ENCODE peak calls at places on chromosomes 16 and 17, in five cellular contexts. U is esophagus squamous epithelium, D is HCT116, M is heart left ventricle, Z is neural progenitor cell. T is an unnamed sample. For H3K36me3, the result is how much of the 10 kb centered on the place peaks cover.

GRCh38 chr17:29251969-29252866 is 5.6 kb downstream of the CRYBA1 start:
- DNase-seq in U (no peak), D (no peak), M (no peak), Z (peak), T (no peak)

GRCh38 chr16:48831081-48831722 is 221.2 kb upstream of the N4BP1 start:
- DNase-seq in U (no peak), D (peak), M (no peak), Z (peak), T (no peak)

GRCh38 chr17:61450641-61451537 is 1.3 kb upstream of the TBX4 start:
- DNase-seq in U (no peak), D (no peak), M (no peak), Z (peak), T (no peak)

GRCh38 chr17:2057714-2058520 is 3.0 kb downstream of the HIC1 start:
- DNase-seq in U (no peak), D (no peak), M (no peak), Z (no peak), T (no peak)

GRCh38 chr17:8151641-8152111 is 528 bp downstream of the PER1 start:
- DNase-seq in U (no peak), D (no peak), M (peak), Z (peak), T (no peak)

GRCh38 chr17:51395621-51396020 is 135.3 kb downstream of the UTP18 start:
- DNase-seq in U (no peak), D (no peak), M (no peak), Z (no peak), T (no peak)

GRCh38 chr16:72939247-72939646 is 108.7 kb downstream of the ZFHX3 start:
- DNase-seq in U (no peak), D (no peak), M (peak), Z (no peak), T (no peak)

GRCh38 chr17:18172528-18173278 is 10.9 kb upstream of the ALKBH5 start:
- DNase-seq in U (no peak), D (no peak), M (no peak), Z (no peak), T (no peak)

GRCh38 chr17:5585814-5586558 is 1.7 kb upstream of the NLRP1 start:
- DNase-seq in U (no peak), D (no peak), M (no peak), Z (no peak), T (peak)

GRCh38 chr17:10177921-10178788 is 20.3 kb downstream of the GAS7 start:
- DNase-seq in U (no peak), D (no peak), M (no peak), Z (peak), T (no peak)

GRCh38 chr17:73760186-73760758 is 116.0 kb upstream of the SDK2 start:
- DNase-seq in U (no peak), D (no peak), M (no peak), Z (peak), T (no peak)

GRCh38 chr16:27318399-27319256 is 4.9 kb downstream of the IL4R start:
- DNase-seq in U (no peak), D (no peak), M (peak), Z (no peak), T (no peak)

GRCh38 chr17:79160980-79161621 is 86.5 kb downstream of the ENGASE start:
- DNase-seq in U (no peak), D (no peak), M (no peak), Z (no peak), T (no peak)

GRCh38 chr17:27400991-27401390 is 55.3 kb upstream of the KSR1 start:
- DNase-seq in U (no peak), D (no peak), M (no peak), Z (no peak), T (no peak)

GRCh38 chr17:4658478-4659305 is 17.2 kb upstream of the ALOX15 start:
- DNase-seq in U (no peak), D (no peak), M (no peak), Z (no peak), T (peak)

GRCh38 chr16:17803625-17804410 is 333.1 kb upstream of the XYLT1 start:
- DNase-seq in U (no peak), D (no peak), M (no peak), Z (no peak), T (no peak)

DNA sequence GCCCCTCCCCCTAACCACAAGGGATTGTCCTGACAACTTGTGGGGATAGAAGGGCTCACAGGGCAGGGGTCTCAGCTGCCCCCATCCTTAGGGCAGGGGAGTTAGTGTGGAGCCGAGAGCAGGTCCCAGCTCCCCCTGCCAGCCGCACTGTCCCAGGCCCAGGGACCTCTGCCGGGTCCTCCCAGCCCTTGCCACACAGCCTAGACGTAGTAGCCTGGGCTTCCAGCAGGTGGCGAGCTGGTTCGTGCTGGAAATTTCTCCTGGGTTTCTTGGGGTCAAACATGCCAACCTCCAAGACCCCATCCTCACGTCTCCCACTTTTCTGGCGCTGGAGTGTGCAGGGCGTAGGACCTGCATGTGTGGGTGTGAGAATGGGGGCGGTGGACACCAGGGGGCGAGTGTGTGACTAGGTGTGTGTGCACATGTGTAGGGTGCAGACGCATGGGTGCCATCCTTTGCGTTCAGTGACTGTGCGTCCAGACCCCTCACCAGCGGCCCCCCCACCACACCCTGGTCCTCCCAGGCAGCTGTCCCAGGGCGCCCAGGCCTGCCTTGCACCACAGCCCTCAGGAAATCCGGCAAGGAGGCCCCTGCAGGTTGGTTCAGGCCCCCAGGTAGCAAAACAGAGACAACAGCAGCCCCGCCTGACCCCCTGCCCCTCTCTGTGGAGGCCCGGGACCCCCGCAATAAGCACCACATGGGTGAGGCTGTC is 29.5 kb downstream of the SBK1 start:
- DNase-seq in U (no peak), D (peak), M (no peak), Z (peak), T (no peak)
- TF ChIP-seq CTCF in U (peak), D (peak), M (peak), Z (peak), T (peak)

DNA sequence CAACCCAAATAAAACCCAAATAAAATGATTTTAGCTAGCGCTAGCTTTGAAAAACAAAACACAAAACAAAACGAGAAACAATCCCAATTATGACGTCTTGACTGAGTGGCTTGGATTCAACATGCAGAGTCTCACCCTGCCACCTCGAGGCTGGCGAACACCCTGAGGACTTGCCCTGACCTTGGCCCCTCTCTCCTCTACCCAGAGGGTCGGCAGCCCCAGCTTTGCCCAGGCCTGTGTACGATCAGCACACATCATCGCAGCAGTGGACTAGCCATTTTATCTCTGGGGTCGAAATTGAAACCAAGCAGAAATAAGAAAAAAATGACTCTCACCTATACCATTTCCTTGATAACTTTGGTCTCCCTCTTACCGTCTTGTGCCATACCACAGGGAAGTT is 4.9 kb downstream of the JMJD6 start:
- DNase-seq in U (no peak), D (no peak), M (no peak), Z (no peak), T (no peak)
- H3K36me3 ChIP-seq in U (under half), D (half or more), M (half or more), Z (under half), T (under half)

DNA sequence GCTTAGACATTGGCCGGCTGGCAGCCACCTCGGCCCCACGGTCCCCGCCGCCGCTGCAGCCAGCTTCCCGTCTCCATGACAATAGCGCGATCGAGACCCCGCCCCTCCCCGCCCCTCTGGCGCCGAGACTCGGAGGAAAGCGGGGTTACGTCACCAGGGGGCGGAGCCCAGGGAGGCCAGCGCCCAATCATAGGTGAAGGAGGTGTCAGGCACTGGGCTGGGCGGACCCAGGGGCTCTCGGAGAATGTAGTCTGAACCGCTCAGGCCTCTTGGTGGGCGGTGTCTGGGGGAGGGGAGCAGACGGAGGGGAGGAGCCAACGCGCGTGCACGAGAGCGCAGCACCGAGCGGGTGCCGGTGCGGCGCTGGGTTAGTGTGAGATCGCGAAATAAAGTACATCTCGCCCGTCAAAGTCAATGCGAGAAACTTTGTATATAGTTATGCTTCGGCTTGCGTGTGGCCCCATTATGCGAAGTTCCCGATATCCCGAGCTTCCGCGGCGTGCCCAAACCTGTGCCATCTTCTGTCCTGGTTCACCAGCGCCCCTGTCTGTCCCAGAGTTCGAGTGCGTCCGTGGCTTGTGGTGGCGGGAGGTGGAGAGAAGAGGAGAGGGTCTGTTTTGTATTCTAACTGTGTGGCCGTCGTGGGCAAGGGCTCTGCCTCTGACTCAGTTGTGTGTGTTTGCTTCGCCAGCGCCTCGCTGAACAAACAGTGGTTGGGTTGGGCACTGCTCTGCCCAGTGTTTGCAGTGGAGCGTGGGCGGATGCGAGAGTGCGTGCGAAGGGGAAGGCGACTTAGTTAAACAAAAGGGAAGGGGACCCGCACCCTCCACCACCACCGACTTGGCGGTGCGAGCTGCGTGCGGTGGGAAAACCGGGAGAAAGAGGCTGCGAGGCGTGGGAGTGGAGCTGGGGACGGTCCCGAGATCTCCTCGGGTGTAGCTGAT is 1.3 kb upstream of the IRX5 start:
- DNase-seq in U (peak), D (peak), M (peak), Z (peak), T (peak)
- TF ChIP-seq CTCF in U (no peak), D (peak), M (no peak), Z (peak), T (peak)

DNA sequence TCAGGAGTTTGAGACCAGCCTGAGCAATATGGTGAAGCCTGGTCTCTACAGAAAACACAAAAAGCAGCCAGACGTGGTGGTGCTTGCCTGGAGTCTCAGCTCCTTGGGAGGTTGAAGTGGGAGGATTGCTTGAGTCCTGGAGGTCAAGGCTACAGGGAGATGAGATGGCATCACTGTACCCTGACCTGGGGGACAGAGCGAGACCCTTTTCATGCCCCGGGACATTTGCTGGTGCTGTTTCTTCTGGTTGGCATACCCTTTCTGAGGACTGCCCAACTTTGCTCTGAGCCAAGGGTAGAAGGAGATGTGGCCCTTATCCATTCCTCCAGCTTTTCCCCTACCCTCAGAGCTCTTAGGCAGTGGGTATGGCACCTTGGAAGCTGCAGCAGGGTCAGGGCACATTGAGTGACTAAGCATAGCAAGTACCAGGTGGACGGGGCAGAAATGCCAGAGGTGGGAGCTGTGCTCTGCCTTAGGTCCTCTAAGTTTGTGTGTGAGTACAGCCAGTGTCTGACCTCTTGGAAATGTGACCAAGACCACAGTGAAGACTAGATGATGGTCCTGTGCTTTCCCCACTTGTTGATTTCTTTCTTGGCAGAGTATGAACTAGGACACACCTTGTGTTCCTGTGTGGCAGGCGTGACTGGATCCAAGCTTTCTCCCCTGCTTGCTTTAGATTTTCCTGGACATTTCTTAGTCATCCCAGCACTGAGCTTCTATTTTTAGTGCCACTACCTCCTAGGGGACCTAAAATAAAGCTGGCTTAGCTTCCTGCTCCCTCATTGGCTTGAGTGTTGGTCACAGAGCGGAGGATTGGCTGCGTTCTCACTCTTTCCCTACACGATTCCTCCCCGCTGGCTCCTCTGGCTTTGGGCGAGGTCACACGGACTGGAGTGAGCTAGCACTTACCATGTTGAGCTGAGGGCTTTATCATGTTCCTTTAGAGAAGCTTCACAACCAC is 9.9 kb upstream of the EDC4 start:
- DNase-seq in U (no peak), D (no peak), M (peak), Z (no peak), T (no peak)
- H3K36me3 ChIP-seq in U (under half), D (under half), M (under half), Z (under half), T (under half)

DNA sequence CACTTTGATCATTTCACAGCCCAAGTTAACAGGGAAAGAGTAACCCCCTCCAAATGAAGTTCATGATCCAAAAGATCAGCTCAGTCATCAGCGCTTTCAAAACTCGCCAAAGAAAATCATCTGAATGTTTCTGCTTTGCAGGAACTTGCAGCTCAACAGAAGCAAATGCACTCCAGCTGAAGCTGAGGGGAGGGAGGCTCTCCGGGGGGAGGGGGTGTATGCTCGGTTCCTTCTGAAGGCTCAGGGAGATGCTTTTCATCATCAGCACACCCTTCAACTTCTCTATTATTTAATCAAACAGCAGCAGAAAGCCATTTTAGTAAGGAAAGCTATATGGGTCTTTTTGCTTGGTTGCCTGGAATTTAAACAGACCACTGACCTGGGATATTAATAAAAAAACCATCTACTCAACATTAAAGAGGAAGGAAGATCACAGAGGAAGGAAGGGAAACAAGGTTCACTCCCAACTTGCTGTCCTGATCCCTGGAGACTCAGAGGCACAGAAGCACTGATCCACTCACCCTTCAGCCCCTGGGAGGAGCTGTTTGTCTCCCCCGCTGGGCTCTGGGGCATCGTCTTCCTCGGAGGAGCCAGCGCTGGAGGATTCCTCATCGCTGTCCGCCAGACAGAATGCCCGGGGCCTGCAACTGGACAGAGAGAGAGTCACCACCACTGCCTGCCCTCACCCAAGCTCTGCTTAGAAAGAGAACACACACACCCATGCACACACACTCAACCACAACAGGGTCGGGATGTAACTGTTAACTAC is 24.6 kb upstream of the ERN1 start:
- DNase-seq in U (no peak), D (no peak), M (no peak), Z (peak), T (no peak)
- TF ChIP-seq CTCF in U (no peak), D (no peak), M (no peak), Z (no peak), T (no peak)